ENCODE peak calls at places on chromosome 22, in five cellular contexts. U, D, R, M and N are unnamed samples.

GRCh38 chr22:41574847-41575381 is 14.1 kb downstream of the CSDC2 start:
- DNase-seq in D (peak; percentile 92), R (no peak), U (no peak), M (no peak), N (no peak)

GRCh38 chr22:44442186-44442465 is 55.9 kb downstream of the RTL6 start:
- DNase-seq in R (no peak), U (no peak), D (peak; percentile 44), M (no peak), N (no peak)

GRCh38 chr22:25641650-25642049 is 77.2 kb downstream of the GRK3 start:
- DNase-seq in D (no peak), U (no peak), R (no peak), M (no peak), N (no peak)

GRCh38 chr22:41311487-41311886 is 10.2 kb downstream of the ZC3H7B start:
- DNase-seq in D (no peak), U (no peak), R (no peak), M (no peak), N (no peak)

GRCh38 chr22:40407831-40408717 is 37.7 kb downstream of the SGSM3 start:
- DNase-seq in U (no peak), D (no peak), M (no peak), R (no peak), N (no peak)

GRCh38 chr22:20405291-20405930 is 11.5 kb downstream of the ZNF74 start:
- DNase-seq in R (no peak), U (no peak), M (no peak), D (no peak), N (no peak)

GRCh38 chr22:43326342-43326825 is 16.8 kb downstream of the SCUBE1 start:
- DNase-seq in M (no peak), U (no peak), D (no peak), R (peak; percentile 84), N (no peak)

GRCh38 chr22:40890881-40891280 is 29.0 kb upstream of the DNAJB7 start:
- DNase-seq in R (no peak), D (no peak), M (peak; percentile 2), U (no peak), N (no peak)

DNA sequence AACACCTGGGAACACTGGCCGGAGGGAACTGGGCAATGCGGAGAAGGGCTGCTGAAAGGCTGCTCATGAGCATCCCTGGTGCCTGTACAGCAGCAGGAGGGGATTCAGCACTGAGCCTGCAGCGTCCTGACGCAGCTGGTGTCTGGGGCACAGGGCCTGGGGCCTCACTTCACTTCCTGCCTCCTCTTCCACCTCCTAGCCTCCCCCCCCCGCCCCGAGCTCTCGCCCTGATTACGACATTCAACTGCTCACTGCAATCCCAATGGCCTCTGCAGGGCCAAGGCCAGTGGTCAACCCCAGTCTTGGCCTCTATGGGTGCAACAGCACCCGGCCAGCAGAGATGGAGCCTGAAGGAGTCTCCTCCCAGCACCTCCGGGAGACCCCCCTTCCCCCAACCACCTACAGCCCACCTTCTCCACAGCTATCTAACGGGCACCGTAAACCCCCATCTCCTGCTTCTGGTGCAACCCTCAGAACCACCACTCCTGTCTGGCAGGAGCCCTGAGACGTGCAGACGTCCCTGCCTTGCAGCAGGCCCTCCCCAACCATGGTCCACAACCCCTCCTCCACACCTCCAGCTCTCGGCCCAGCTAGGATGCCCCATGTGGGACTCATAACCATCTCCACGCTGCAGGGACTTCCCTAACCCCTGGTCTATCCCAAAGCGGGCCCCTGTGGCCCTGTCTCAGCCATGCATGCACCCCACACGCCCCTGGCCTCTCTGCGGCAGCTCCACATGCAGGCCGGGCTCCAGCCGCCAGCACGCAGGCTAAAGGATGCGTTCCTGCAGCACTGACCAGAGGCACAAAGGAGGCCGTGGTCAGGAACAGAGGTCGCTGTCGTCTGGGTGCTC is 38.2 kb downstream of the BRD1 start:
- DNase-seq in U (no peak), D (peak; percentile 79), R (no peak), M (no peak), N (no peak)
- H3K4me3 ChIP-seq in U (no peak overlapping the region), D (no peak overlapping the region), R (no peak overlapping the region), M (no peak overlapping the region), N (no peak overlapping the region)

GRCh38 chr22:27485842-27486241 is 315.7 kb downstream of the MN1 start:
- DNase-seq in D (no peak), R (no peak), U (no peak), M (no peak), N (no peak)
- H3K27ac ChIP-seq in D (no peak overlapping the region), R (no peak overlapping the region), U (no peak overlapping the region), M (no peak overlapping the region), N (no peak overlapping the region)

DNA sequence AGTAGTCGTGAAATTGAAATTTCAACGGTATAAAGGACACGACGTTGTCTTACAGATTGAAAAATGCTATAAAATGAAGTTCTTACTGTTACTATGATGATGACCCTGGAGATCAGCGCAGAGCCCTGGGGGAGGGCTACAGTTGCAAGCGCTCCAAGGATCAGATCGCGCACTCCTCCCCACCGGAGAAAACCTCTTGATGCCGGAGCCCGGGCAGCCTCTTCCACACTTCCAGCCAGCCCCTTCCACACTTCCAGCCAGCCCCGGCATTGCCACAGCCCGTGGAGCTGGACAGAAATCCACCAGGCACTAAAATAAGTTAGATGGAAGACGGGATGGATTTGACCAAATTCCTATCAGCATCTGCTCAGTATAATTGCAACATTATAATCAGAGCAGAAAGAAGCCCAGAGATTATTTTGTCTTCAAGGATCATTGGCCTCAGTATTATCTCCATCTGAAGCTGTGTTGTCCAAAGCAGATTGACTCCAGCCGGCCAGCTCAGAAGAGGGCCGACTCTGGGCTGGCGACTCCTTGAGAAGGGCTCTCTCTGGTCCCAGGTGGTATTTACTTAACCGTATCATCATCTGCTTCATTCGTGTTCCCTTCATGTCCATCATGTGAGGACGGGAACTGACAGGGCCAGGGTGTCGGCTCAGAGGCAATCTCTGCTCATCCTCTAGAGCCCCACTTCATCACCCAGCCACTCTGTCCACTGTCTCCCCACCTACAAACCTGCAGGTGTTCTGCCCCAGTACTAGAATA is 777 bp upstream of the MICAL3 start:
- DNase-seq in D (no peak), R (peak; percentile 19), M (no peak), U (no peak), N (no peak)
- H3K4me3 ChIP-seq in D (peak overlapping the region; percentile 53), R (peak overlapping the region; percentile 47), M (peak overlapping the region; percentile 70), U (peak overlapping the region; percentile 70), N (peak overlapping the region; percentile 86)

DNA sequence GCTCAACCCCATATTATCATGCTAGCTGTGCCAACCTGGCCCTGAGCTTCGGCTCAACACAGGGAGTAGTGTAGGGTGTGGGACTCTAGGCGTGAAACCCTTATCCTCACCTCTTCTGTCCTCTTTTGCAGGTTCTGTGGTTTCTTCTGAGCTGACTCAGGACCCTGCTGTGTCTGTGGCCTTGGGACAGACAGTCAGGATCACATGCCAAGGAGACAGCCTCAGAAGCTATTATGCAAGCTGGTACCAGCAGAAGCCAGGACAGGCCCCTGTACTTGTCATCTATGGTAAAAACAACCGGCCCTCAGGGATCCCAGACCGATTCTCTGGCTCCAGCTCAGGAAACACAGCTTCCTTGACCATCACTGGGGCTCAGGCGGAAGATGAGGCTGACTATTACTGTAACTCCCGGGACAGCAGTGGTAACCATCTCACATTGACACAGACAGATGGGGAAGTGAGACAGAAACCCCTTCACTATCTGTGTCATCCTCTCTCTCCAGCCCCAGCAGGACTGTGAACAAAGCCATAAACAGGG is 76.4 kb downstream of the GGTLC2 start:
- DNase-seq in M (no peak), U (no peak), D (no peak), R (no peak), N (no peak)
- H3K27ac ChIP-seq in M (no peak overlapping the region), U (peak overlapping the region; percentile 38), D (no peak overlapping the region), R (no peak overlapping the region), N (no peak overlapping the region)

GRCh38 chr22:35835998-35836691 is 118.5 kb downstream of the APOL5 start:
- DNase-seq in M (peak; percentile 93), U (peak; percentile 22), D (no peak), R (no peak), N (peak; percentile 79)
- H3K4me3 ChIP-seq in M (peak overlapping the region; percentile 70), U (peak overlapping the region; percentile 32), D (peak overlapping the region; percentile 54), R (peak overlapping the region; percentile 8), N (peak overlapping the region; percentile 88)

GRCh38 chr22:39243443-39244072 is 1.2 kb downstream of the PDGFB start:
- DNase-seq in R (no peak), U (peak; percentile 63), D (no peak), M (no peak), N (peak; percentile 78)
- H3K27ac ChIP-seq in R (no peak overlapping the region), U (peak overlapping the region; percentile 93), D (peak overlapping the region; percentile 88), M (no peak overlapping the region), N (no peak overlapping the region)

GRCh38 chr22:17260950-17261349 is 41.7 kb upstream of the ADA2 start:
- DNase-seq in U (peak; percentile 40), M (no peak), R (no peak), D (no peak), N (peak; percentile 90)

GRCh38 chr22:17257578-17257977 is 38.3 kb upstream of the ADA2 start:
- DNase-seq in D (no peak), M (no peak), U (peak; percentile 23), R (no peak), N (peak; percentile 68)

GRCh38 chr22:17258015-17258827 is 39.0 kb upstream of the ADA2 start:
- DNase-seq in M (peak; percentile 50), D (peak; percentile 85), R (peak; percentile 69), U (peak; percentile 94), N (peak; percentile 91)

GRCh38 chr22:17262976-17263375 is 43.7 kb upstream of the ADA2 start:
- DNase-seq in R (no peak), D (no peak), M (no peak), U (no peak), N (no peak)

DNA sequence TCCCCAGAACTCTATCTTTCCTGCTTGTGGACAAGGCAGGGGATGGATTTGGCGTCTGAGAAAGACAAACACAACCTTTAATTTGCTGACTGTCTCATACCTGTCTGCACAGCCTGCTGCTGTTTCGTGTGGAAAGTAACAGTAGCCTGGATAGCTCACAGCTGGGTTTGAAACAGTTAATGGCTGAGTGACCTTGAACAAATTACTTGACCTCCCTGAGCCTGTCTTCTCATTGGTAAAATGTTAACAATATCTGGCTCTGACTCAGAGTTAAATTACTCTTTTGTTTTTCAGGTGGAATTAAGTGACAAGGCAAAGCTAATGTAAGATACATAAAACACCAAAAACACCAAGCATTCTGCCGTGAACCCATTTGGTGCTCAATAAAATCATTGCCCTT is 41.1 kb upstream of the ADA2 start:
- DNase-seq in U (peak; percentile 12), R (no peak), M (no peak), D (no peak), N (no peak)
- H3K4me3 ChIP-seq in U (peak overlapping the region; percentile 20), R (no peak overlapping the region), M (no peak overlapping the region), D (no peak overlapping the region), N (no peak overlapping the region)

GRCh38 chr22:46045459-46046298 is 68.7 kb upstream of the WNT7B start:
- DNase-seq in M (no peak), D (peak; percentile 76), U (peak; percentile 65), R (no peak), N (peak; percentile 44)

GRCh38 chr22:46047841-46048595 is 71.1 kb upstream of the WNT7B start:
- DNase-seq in R (no peak), M (no peak), D (peak; percentile 49), U (peak; percentile 26), N (peak; percentile 28)

GRCh38 chr22:46044718-46045458 is 67.9 kb upstream of the WNT7B start:
- DNase-seq in M (peak; percentile 21), R (no peak), U (no peak), D (peak; percentile 91), N (peak; percentile 74)

GRCh38 chr22:46046299-46046685 is 69.3 kb upstream of the WNT7B start:
- DNase-seq in D (peak; percentile 43), M (no peak), U (no peak), R (no peak), N (no peak)

DNA sequence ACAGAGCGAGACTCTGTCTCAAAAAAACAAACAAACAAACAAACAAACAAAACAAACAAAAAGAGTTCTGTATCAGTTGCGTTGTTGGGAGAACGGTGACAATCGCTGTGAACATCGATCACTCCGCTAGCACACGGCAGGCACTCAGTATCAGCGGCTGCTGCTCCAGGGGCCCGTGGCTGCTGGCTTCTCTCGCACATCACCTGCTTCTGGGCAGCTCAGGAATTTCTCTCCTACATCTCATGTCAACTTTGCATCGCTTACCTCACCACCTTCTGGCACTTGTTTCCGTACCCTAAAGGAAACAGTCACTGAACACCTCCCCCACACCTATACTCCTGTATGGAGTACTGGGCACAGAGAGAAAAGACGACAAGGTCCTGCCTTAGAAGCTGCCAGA is 70.3 kb upstream of the WNT7B start:
- DNase-seq in D (no peak), R (no peak), U (peak; percentile 19), M (no peak), N (peak; percentile 40)
- H3K27ac ChIP-seq in D (no peak overlapping the region), R (no peak overlapping the region), U (peak overlapping the region; percentile 97), M (no peak overlapping the region), N (no peak overlapping the region)